ENCODE peak calls at places on chromosome 1, in five cellular contexts. M is upper lobe of left lung, X is stomach, H is ascending aorta, R is kidney. W is an unnamed sample.
A peak's percentile ranks its signal among the peaks of the same experiment; 100 is the strongest.

GRCh38 chr1:220579317-220579716 is 51.4 kb downstream of the MARK1 start:
- DNase-seq in M (no peak), X (no peak), H (no peak), R (no peak), W (no peak)

GRCh38 chr1:58763214-58763613 is 20.6 kb downstream of the JUN start:
- DNase-seq in M (no peak), X (no peak), H (no peak), R (no peak), W (no peak)

GRCh38 chr1:85296980-85297379 is 20.5 kb upstream of the BCL10 start:
- DNase-seq in M (no peak), X (no peak), H (no peak), R (no peak), W (no peak)

GRCh38 chr1:21100496-21100895 is 76.2 kb downstream of the EIF4G3 start:
- DNase-seq in M (no peak), X (no peak), H (no peak), R (no peak), W (no peak)

GRCh38 chr1:167430849-167431242 is 87.5 kb downstream of the CD247 start:
- DNase-seq in M (no peak), X (no peak), H (no peak), R (no peak), W (no peak)

GRCh38 chr1:119294728-119295127 is 73.9 kb upstream of the HAO2 start:
- DNase-seq in M (no peak), X (no peak), H (no peak), R (no peak), W (no peak)

GRCh38 chr1:205227584-205228006 is at the start of gene TMCC2:
- DNase-seq in M (peak; percentile 97), X (peak; percentile 81), H (peak; percentile 39), R (peak; percentile 95), W (no peak)

GRCh38 chr1:206012086-206012859 is 9.1 kb upstream of the RAB7B start:
- DNase-seq in M (no peak), X (peak; percentile 82), H (peak; percentile 66), R (peak; percentile 87), W (peak; percentile 28)

GRCh38 chr1:7989762-7990428 is 28.4 kb downstream of the PARK7 start:
- DNase-seq in M (no peak), X (no peak), H (no peak), R (no peak), W (no peak)

GRCh38 chr1:112849425-112849966 is 106.5 kb downstream of the SLC16A1 start:
- DNase-seq in M (peak; percentile 85), X (no peak), H (no peak), R (no peak), W (no peak)

GRCh38 chr1:167564592-167564991 is 11.0 kb upstream of the CREG1 start:
- DNase-seq in M (no peak), X (no peak), H (no peak), R (no peak), W (no peak)

GRCh38 chr1:152198982-152199381 is 25.0 kb downstream of the HRNR start:
- DNase-seq in M (no peak), X (no peak), H (no peak), R (no peak), W (no peak)

GRCh38 chr1:212952596-212952995 is 2.3 kb downstream of the VASH2 start:
- DNase-seq in M (no peak), X (no peak), H (no peak), R (no peak), W (no peak)

GRCh38 chr1:236677641-236678235 is 8.6 kb upstream of the ACTN2 start:
- DNase-seq in M (no peak), X (no peak), H (no peak), R (no peak), W (no peak)

GRCh38 chr1:197469620-197470210 is 201.7 kb downstream of the CRB1 start:
- DNase-seq in M (no peak), X (no peak), H (no peak), R (no peak), W (no peak)

GRCh38 chr1:168135982-168136708 is 585 bp downstream of the GPR161 start:
- DNase-seq in M (peak; percentile 84), X (no peak), H (no peak), R (peak; percentile 73), W (no peak)

GRCh38 chr1:111199881-111200801 is at the start of gene DENND2D:
- DNase-seq in M (no peak), X (peak; percentile 88), H (peak; percentile 67), R (no peak), W (no peak)

GRCh38 chr1:109385417-109385816 is 12.3 kb downstream of the SORT1 start:
- DNase-seq in M (no peak), X (no peak), H (no peak), R (no peak), W (no peak)

GRCh38 chr1:181021811-181022434 is 747 bp downstream of the STX6 start:
- DNase-seq in M (peak; percentile 85), X (no peak), H (no peak), R (peak; percentile 89), W (no peak)

GRCh38 chr1:204418174-204419063 is 6.8 kb upstream of the PPP1R15B start:
- DNase-seq in M (no peak), X (no peak), H (no peak), R (no peak), W (no peak)

GRCh38 chr1:41155105-41155504 is 87.0 kb downstream of the SCMH1 start:
- DNase-seq in M (no peak), X (no peak), H (no peak), R (no peak), W (no peak)
- H3K4me1 ChIP-seq in M (peaks cover 4% of the 10 kb centered on the region), X (peaks cover 14% of the 10 kb centered on the region), H (peaks cover 16% of the 10 kb centered on the region), R (peaks cover 29% of the 10 kb centered on the region), W (peaks cover 24% of the 10 kb centered on the region)

DNA sequence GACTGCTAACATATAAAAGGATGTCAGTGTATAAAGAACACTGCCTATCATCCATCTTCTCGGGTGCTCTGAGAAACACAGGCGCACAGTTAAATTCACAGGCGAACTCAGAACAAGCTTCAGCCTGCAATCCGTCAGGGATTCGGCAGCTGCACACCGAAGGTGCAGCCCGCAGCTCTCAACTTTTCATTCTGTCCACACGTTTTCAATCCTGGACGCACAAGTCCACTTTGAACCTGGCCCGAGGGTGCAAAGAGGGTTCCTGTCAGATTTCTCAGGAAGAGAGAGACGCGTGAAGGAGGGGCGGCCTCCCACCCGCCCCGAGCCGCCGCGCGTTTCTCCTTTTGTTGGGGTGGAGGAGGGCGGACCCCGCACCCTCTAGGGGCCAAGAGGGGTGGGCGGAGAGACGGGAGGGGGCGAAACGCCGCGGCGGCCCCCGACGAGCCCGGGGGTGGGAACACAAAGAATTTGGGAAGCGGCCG is 724 bp downstream of the DOCK7 start:
- DNase-seq in M (no peak), X (peak; percentile 29), H (no peak), R (peak; percentile 78), W (no peak)
- H3K27ac ChIP-seq in M (peak overlapping the region; percentile 82), X (peak overlapping the region; percentile 88), H (peak overlapping the region; percentile 95), R (peak overlapping the region; percentile 75), W (peak overlapping the region; percentile 93)

GRCh38 chr1:76240321-76240720 is 165.8 kb downstream of the ST6GALNAC3 start:
- DNase-seq in M (no peak), X (no peak), H (no peak), R (no peak), W (no peak)
- H3K4me3 ChIP-seq in M (no peak overlapping the region), X (no peak overlapping the region), H (no peak overlapping the region), R (no peak overlapping the region), W (no peak overlapping the region)

DNA sequence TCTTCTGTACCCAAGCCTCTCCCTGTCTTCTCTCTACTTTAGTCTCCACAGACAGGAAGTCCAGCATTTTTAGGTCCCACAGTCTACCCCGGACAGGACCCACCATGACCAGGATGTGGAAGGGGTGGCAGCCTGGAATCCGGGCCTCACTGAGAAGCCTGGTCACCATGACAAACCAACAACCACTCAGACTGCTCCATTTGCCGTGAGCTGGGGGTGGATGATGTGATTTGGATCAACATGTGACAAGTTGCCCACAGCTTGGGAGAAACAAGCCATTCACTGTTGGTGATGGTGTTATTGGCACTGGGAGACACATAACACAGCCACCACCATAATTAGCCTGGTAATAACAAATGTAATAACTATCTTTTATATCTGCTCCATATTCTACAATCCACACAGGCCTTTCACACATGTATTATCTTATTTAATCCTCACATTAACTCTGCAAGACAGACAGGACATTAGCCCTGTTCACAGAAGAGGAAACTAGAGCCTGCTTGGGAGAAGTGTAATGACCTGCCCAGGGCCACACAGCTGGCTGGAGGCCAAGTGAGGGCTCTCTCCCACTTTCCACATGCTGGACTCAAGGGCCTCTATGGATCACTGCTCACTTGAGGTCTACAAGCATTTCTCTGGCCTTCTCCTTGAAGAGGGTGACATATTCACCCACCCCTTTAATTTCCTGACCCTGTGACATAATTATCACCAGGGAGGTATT is 22.9 kb downstream of the MEF2D start:
- DNase-seq in M (no peak), X (no peak), H (no peak), R (no peak), W (no peak)
- H3K4me1 ChIP-seq in M (peaks cover 7% of the 10 kb centered on the region), X (peaks cover 84% of the 10 kb centered on the region), H (peaks cover 64% of the 10 kb centered on the region), R (no peaks in the 10 kb centered on the region), W (peaks cover 78% of the 10 kb centered on the region)

GRCh38 chr1:12537906-12538461 is 80.0 kb downstream of the DHRS3 start:
- DNase-seq in M (no peak), X (no peak), H (no peak), R (no peak), W (no peak)

GRCh38 chr1:12540580-12541273 is 77.3 kb downstream of the DHRS3 start:
- DNase-seq in M (no peak), X (no peak), H (no peak), R (no peak), W (no peak)

GRCh38 chr1:12539705-12540579 is 78.1 kb downstream of the DHRS3 start:
- DNase-seq in M (peak; percentile 92), X (peak; percentile 60), H (peak; percentile 77), R (peak; percentile 96), W (no peak)

GRCh38 chr1:12537294-12537693 is 80.7 kb downstream of the DHRS3 start:
- DNase-seq in M (no peak), X (no peak), H (no peak), R (no peak), W (no peak)

DNA sequence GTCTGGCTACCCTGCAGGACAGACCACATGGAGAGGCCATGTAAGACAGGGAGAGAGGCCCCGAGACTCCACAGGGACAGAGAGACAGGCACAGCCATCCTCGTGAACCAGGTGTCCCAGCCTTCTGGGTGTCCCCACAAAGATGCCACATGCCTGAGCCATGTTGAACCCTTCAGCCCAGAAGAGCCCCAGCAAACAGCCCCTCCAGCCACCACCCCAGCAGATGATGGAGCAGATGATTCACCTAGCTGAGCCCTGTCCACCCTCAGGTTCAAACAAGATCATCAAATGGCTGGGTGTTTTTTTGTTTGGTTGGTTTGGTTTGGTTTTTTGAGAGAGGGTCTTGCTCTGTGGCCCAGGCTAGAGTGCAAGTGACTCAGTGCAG is 78.7 kb downstream of the DHRS3 start:
- DNase-seq in M (no peak), X (no peak), H (no peak), R (no peak), W (no peak)
- H3K27ac ChIP-seq in M (peak overlapping the region; percentile 31), X (peak overlapping the region; percentile 77), H (peak overlapping the region; percentile 74), R (no peak overlapping the region), W (peak overlapping the region; percentile 88)

GRCh38 chr1:101137144-101138126 is 99.4 kb upstream of the S1PR1 start:
- DNase-seq in M (no peak), X (no peak), H (no peak), R (no peak), W (no peak)
- H3K4me3 ChIP-seq in M (no peak overlapping the region), X (no peak overlapping the region), H (no peak overlapping the region), R (no peak overlapping the region), W (no peak overlapping the region)